ENCODE peak calls at places on chromosome 6, in four cellular contexts. One of them, this sample, is unnamed.
A peak's percentile ranks its signal among the peaks of the same experiment; 100 is the strongest.

GRCh38 chr6:145368075-145368474 is 367.2 kb downstream of the EPM2A start:
- DNase-seq in right cardiac atrium: no peak
- DNase-seq in upper lobe of right lung: no peak
- DNase-seq in GM23248: peak; percentile 17
- DNase-seq in this sample: no peak

GRCh38 chr6:134447883-134448387 is 130.0 kb upstream of the SGK1 start:
- DNase-seq in right cardiac atrium: no peak
- DNase-seq in upper lobe of right lung: no peak
- DNase-seq in GM23248: peak; percentile 95
- DNase-seq in this sample: no peak

GRCh38 chr6:159126590-159126989 is 42.6 kb upstream of the FNDC1 start:
- DNase-seq in right cardiac atrium: peak; percentile 84
- DNase-seq in upper lobe of right lung: no peak
- DNase-seq in GM23248: peak; percentile 24
- DNase-seq in this sample: peak; percentile 88

GRCh38 chr6:131755597-131755996 is 44.8 kb upstream of the CTAGE9 start:
- DNase-seq in right cardiac atrium: no peak
- DNase-seq in upper lobe of right lung: no peak
- DNase-seq in GM23248: peak; percentile 94
- DNase-seq in this sample: no peak

GRCh38 chr6:170051229-170052172 is 239.4 kb downstream of the DLL1 start:
- DNase-seq in right cardiac atrium: no peak
- DNase-seq in upper lobe of right lung: peak; percentile 57
- DNase-seq in GM23248: no peak
- DNase-seq in this sample: peak; percentile 3

GRCh38 chr6:52990342-52990741 is 4.7 kb downstream of the GSTA4 start:
- DNase-seq in right cardiac atrium: no peak
- DNase-seq in upper lobe of right lung: no peak
- DNase-seq in GM23248: peak; percentile 59
- DNase-seq in this sample: no peak

GRCh38 chr6:152112503-152113261 is 305.2 kb downstream of the ESR1 start:
- DNase-seq in right cardiac atrium: peak; percentile 91
- DNase-seq in upper lobe of right lung: peak; percentile 76
- DNase-seq in GM23248: no peak
- DNase-seq in this sample: peak; percentile 71

GRCh38 chr6:170223718-170224693 is 66.9 kb downstream of the DLL1 start:
- DNase-seq in right cardiac atrium: no peak
- DNase-seq in upper lobe of right lung: peak; percentile 50
- DNase-seq in GM23248: no peak
- DNase-seq in this sample: no peak

GRCh38 chr6:143135326-143135725 is 74.6 kb downstream of the AIG1 start:
- DNase-seq in right cardiac atrium: no peak
- DNase-seq in upper lobe of right lung: no peak
- DNase-seq in GM23248: peak; percentile 23
- DNase-seq in this sample: no peak

GRCh38 chr6:116568111-116568510 is 3.2 kb upstream of the RWDD1 start:
- DNase-seq in right cardiac atrium: no peak
- DNase-seq in upper lobe of right lung: no peak
- DNase-seq in GM23248: peak; percentile 80
- DNase-seq in this sample: no peak

GRCh38 chr6:958531-958930 is 265.6 kb upstream of the EXOC2 start:
- DNase-seq in right cardiac atrium: no peak
- DNase-seq in upper lobe of right lung: no peak
- DNase-seq in GM23248: peak; percentile 90
- DNase-seq in this sample: no peak

GRCh38 chr6:97586344-97586743 is 303.3 kb upstream of the MMS22L start:
- DNase-seq in right cardiac atrium: no peak
- DNase-seq in upper lobe of right lung: no peak
- DNase-seq in GM23248: peak; percentile 60
- DNase-seq in this sample: no peak

GRCh38 chr6:84033523-84034451 is at the start of gene MRAP2:
- DNase-seq in right cardiac atrium: peak; percentile 72
- DNase-seq in upper lobe of right lung: peak; percentile 76
- DNase-seq in GM23248: peak; percentile 61
- DNase-seq in this sample: no peak

GRCh38 chr6:137486388-137486787 is 7.8 kb downstream of the OLIG3 start:
- DNase-seq in right cardiac atrium: no peak
- DNase-seq in upper lobe of right lung: no peak
- DNase-seq in GM23248: no peak
- DNase-seq in this sample: no peak

GRCh38 chr6:162726997-162727346 is 594 bp downstream of the PRKN start:
- DNase-seq in right cardiac atrium: no peak
- DNase-seq in upper lobe of right lung: no peak
- DNase-seq in GM23248: peak; percentile 40
- DNase-seq in this sample: no peak

GRCh38 chr6:81362246-81362645 is 390.2 kb downstream of the TENT5A start:
- DNase-seq in right cardiac atrium: no peak
- DNase-seq in upper lobe of right lung: no peak
- DNase-seq in GM23248: peak; percentile 45
- DNase-seq in this sample: no peak

GRCh38 chr6:90413867-90414266 is 117.2 kb upstream of the BACH2 start:
- DNase-seq in right cardiac atrium: peak; percentile 56
- DNase-seq in upper lobe of right lung: no peak
- DNase-seq in GM23248: peak; percentile 26
- DNase-seq in this sample: peak; percentile 20

GRCh38 chr6:166713608-166714510 is 86.8 kb upstream of the RPS6KA2 start:
- DNase-seq in right cardiac atrium: no peak
- DNase-seq in upper lobe of right lung: no peak
- DNase-seq in GM23248: no peak
- DNase-seq in this sample: no peak

GRCh38 chr6:147872002-147872401 is 363.5 kb downstream of the SAMD5 start:
- DNase-seq in right cardiac atrium: no peak
- DNase-seq in upper lobe of right lung: no peak
- DNase-seq in GM23248: no peak
- DNase-seq in this sample: no peak

GRCh38 chr6:4280721-4281120 is 145.3 kb upstream of the ECI2 start:
- DNase-seq in right cardiac atrium: no peak
- DNase-seq in upper lobe of right lung: no peak
- DNase-seq in GM23248: peak; percentile 89
- DNase-seq in this sample: peak; percentile 88

GRCh38 chr6:118872318-118872717 is 21.6 kb upstream of the ASF1A start:
- DNase-seq in right cardiac atrium: no peak
- DNase-seq in upper lobe of right lung: no peak
- DNase-seq in GM23248: no peak
- DNase-seq in this sample: no peak

GRCh38 chr6:27795697-27796494 is 116.3 kb downstream of the OR2B2 start:
- DNase-seq in right cardiac atrium: no peak
- DNase-seq in upper lobe of right lung: no peak
- DNase-seq in GM23248: peak; percentile 84
- DNase-seq in this sample: peak; percentile 32

DNA sequence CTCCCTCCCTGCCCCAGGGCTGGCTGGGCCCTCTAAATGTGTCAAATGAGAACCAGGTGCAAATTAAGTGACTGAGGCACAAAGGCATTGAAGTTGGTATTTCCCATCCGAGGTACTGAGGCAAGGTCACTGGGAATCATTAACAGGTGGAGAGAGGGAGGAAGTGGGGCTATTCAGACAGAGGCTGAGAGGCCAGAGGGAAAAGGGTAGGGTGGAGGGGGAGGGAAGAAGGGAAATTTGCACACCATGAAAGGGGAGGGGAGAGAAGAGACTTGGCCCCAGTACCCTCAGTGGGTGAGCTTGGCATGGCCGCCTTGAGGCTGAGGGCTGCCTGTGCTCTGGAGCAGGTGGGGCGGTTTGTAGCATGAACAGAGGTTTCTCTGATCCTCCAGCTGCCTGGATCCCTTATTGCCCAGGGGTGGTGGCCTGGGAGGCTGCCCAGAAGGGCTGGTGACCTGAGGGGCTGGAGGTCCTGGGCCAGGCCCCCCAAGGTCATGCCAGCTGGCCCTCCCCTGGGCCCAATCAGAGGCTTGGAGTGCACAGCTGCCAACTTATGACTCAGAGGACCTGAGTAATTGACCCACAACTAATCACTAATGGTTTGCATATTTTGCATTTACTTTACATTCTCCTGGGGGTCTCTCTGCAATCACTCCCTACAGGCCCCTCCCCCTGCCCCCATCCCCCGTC is 40.3 kb upstream of the ZFAND3 start:
- DNase-seq in right cardiac atrium: no peak
- DNase-seq in upper lobe of right lung: no peak
- DNase-seq in GM23248: peak; percentile 49
- DNase-seq in this sample: peak; percentile 33
- H3K27ac ChIP-seq in right cardiac atrium: no peak overlapping the region
- H3K27ac ChIP-seq in upper lobe of right lung: no peak overlapping the region
- H3K27ac ChIP-seq in GM23248: no peak overlapping the region
- H3K27ac ChIP-seq in this sample: no peak overlapping the region

GRCh38 chr6:113756290-113756665 is 100.9 kb upstream of the MARCKS start:
- DNase-seq in right cardiac atrium: no peak
- DNase-seq in upper lobe of right lung: no peak
- DNase-seq in GM23248: no peak
- DNase-seq in this sample: no peak
- H3K4me3 ChIP-seq in right cardiac atrium: no peak overlapping the region
- H3K4me3 ChIP-seq in upper lobe of right lung: no peak overlapping the region
- H3K4me3 ChIP-seq in GM23248: no peak overlapping the region
- H3K4me3 ChIP-seq in this sample: no peak overlapping the region

GRCh38 chr6:101597711-101598110 is 204.2 kb downstream of the GRIK2 start:
- DNase-seq in right cardiac atrium: peak; percentile 9
- DNase-seq in upper lobe of right lung: no peak
- DNase-seq in GM23248: peak; percentile 85
- DNase-seq in this sample: no peak
- H3K27ac ChIP-seq in right cardiac atrium: no peak overlapping the region
- H3K27ac ChIP-seq in upper lobe of right lung: no peak overlapping the region
- H3K27ac ChIP-seq in GM23248: no peak overlapping the region
- H3K27ac ChIP-seq in this sample: no peak overlapping the region

GRCh38 chr6:17494177-17494576 is 100.8 kb downstream of the CAP2 start:
- DNase-seq in right cardiac atrium: no peak
- DNase-seq in upper lobe of right lung: no peak
- DNase-seq in GM23248: no peak
- DNase-seq in this sample: no peak

GRCh38 chr6:17490724-17491123 is 97.3 kb downstream of the CAP2 start:
- DNase-seq in right cardiac atrium: no peak
- DNase-seq in upper lobe of right lung: no peak
- DNase-seq in GM23248: no peak
- DNase-seq in this sample: no peak

GRCh38 chr6:17493286-17493685 is 99.9 kb downstream of the CAP2 start:
- DNase-seq in right cardiac atrium: no peak
- DNase-seq in upper lobe of right lung: no peak
- DNase-seq in GM23248: peak; percentile 72
- DNase-seq in this sample: peak; percentile 25

GRCh38 chr6:17492350-17492749 is 99.0 kb downstream of the CAP2 start:
- DNase-seq in right cardiac atrium: no peak
- DNase-seq in upper lobe of right lung: no peak
- DNase-seq in GM23248: no peak
- DNase-seq in this sample: no peak

GRCh38 chr6:17491416-17492142 is 98.2 kb downstream of the CAP2 start:
- DNase-seq in right cardiac atrium: no peak
- DNase-seq in upper lobe of right lung: no peak
- DNase-seq in GM23248: no peak
- DNase-seq in this sample: no peak
- H3K4me3 ChIP-seq in right cardiac atrium: no peak overlapping the region
- H3K4me3 ChIP-seq in upper lobe of right lung: no peak overlapping the region
- H3K4me3 ChIP-seq in GM23248: no peak overlapping the region
- H3K4me3 ChIP-seq in this sample: no peak overlapping the region

GRCh38 chr6:165640767-165641166 is 22.3 kb downstream of the PDE10A start:
- DNase-seq in right cardiac atrium: no peak
- DNase-seq in upper lobe of right lung: no peak
- DNase-seq in GM23248: no peak
- DNase-seq in this sample: no peak
- H3K27ac ChIP-seq in right cardiac atrium: no peak overlapping the region
- H3K27ac ChIP-seq in upper lobe of right lung: no peak overlapping the region
- H3K27ac ChIP-seq in GM23248: no peak overlapping the region
- H3K27ac ChIP-seq in this sample: no peak overlapping the region

DNA sequence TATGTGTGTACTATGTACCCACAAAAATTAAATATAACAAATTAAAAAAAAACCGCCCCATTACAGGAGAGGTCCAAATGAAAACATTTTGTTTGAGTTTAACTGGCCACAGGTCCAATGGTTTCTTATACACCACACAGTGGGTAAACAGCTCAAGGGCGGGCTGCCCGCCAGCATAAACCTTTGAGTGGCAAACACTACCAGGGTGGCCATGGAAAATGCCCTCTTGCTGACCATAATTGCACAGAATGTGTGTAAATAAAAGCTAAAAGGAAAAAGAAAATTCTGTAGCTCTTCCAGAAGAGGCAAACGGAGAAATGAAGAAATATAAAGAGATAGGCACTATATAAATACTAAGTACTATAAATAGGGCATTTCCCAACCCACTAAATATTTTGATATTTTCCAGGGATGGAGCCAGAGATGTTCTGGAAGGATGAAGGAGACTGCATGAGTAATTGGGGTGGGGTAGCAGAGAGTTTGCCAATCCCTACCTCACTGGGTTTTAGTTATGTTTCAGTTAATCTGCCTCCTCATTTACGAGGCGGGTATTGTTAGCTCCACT is 1.1 kb upstream of the CDC5L start:
- DNase-seq in right cardiac atrium: peak; percentile 62
- DNase-seq in upper lobe of right lung: peak; percentile 87
- DNase-seq in GM23248: no peak
- DNase-seq in this sample: no peak
- H3K4me3 ChIP-seq in right cardiac atrium: peak overlapping the region; percentile 85
- H3K4me3 ChIP-seq in upper lobe of right lung: peak overlapping the region; percentile 98
- H3K4me3 ChIP-seq in GM23248: peak overlapping the region; percentile 93
- H3K4me3 ChIP-seq in this sample: no peak overlapping the region

GRCh38 chr6:154468760-154469159 is 41.7 kb downstream of the CNKSR3 start:
- DNase-seq in right cardiac atrium: no peak
- DNase-seq in upper lobe of right lung: no peak
- DNase-seq in GM23248: no peak
- DNase-seq in this sample: no peak
- H3K27ac ChIP-seq in right cardiac atrium: no peak overlapping the region
- H3K27ac ChIP-seq in upper lobe of right lung: no peak overlapping the region
- H3K27ac ChIP-seq in GM23248: no peak overlapping the region
- H3K27ac ChIP-seq in this sample: no peak overlapping the region

GRCh38 chr6:43628392-43629103 is 516 bp downstream of the GTPBP2 start:
- DNase-seq in right cardiac atrium: peak; percentile 77
- DNase-seq in upper lobe of right lung: peak; percentile 77
- DNase-seq in GM23248: peak; percentile 62
- DNase-seq in this sample: peak; percentile 53

GRCh38 chr6:43629104-43629504 is at the start of gene GTPBP2:
- DNase-seq in right cardiac atrium: peak; percentile 100
- DNase-seq in upper lobe of right lung: peak; percentile 99
- DNase-seq in GM23248: peak; percentile 100
- DNase-seq in this sample: peak; percentile 98

GRCh38 chr6:43624786-43625288 is 4.2 kb downstream of the GTPBP2 start:
- DNase-seq in right cardiac atrium: no peak
- DNase-seq in upper lobe of right lung: no peak
- DNase-seq in GM23248: no peak
- DNase-seq in this sample: no peak

GRCh38 chr6:43625393-43625992 is 3.6 kb downstream of the GTPBP2 start:
- DNase-seq in right cardiac atrium: no peak
- DNase-seq in upper lobe of right lung: no peak
- DNase-seq in GM23248: no peak
- DNase-seq in this sample: no peak

GRCh38 chr6:43627008-43627825 is 1.8 kb downstream of the GTPBP2 start:
- DNase-seq in right cardiac atrium: peak; percentile 82
- DNase-seq in upper lobe of right lung: peak; percentile 72
- DNase-seq in GM23248: peak; percentile 99
- DNase-seq in this sample: peak; percentile 94
- H3K4me3 ChIP-seq in right cardiac atrium: no peak overlapping the region
- H3K4me3 ChIP-seq in upper lobe of right lung: peak overlapping the region; percentile 82
- H3K4me3 ChIP-seq in GM23248: peak overlapping the region; percentile 100
- H3K4me3 ChIP-seq in this sample: no peak overlapping the region

This sample was measured in adrenal gland.